ENCODE peak calls at places on chromosomes 5 and 9, in five cellular contexts. G, D, X, U and I are unnamed samples.

GRCh38 chr9:117782931-117783788 is 79.0 kb downstream of the TLR4 start:
- DNase-seq in D (peak; percentile 85), X (peak; percentile 73), G (peak; percentile 66), U (peak; percentile 54), I (no peak)

GRCh38 chr5:145072880-145073279 is 762.3 kb downstream of the PRELID2 start:
- DNase-seq in D (no peak), U (no peak), X (no peak), G (no peak), I (no peak)

GRCh38 chr9:137818286-137818685 is 59.3 kb upstream of the CACNA1B start:
- DNase-seq in G (no peak), U (no peak), D (peak; percentile 33), X (no peak), I (no peak)

GRCh38 chr9:104278929-104279500 is 184.9 kb downstream of the SMC2 start:
- DNase-seq in D (no peak), U (no peak), X (no peak), G (no peak), I (no peak)

GRCh38 chr9:124706685-124707084 is 64.4 kb downstream of the NR6A1 start:
- DNase-seq in X (no peak), D (no peak), G (no peak), U (no peak), I (no peak)

GRCh38 chr9:136875155-136875554 is 9.0 kb upstream of the EDF1 start:
- DNase-seq in X (no peak), D (no peak), G (no peak), U (no peak), I (no peak)

GRCh38 chr5:132873119-132873929 is at the start of gene LEAP2:
- DNase-seq in X (no peak), D (no peak), G (peak; percentile 39), U (no peak), I (no peak)

GRCh38 chr9:98833090-98833956 is 25.9 kb downstream of the GALNT12 start:
- DNase-seq in X (no peak), U (no peak), G (peak; percentile 84), D (no peak), I (no peak)

GRCh38 chr5:57687641-57688040 is 205.0 kb upstream of the ACTBL2 start:
- DNase-seq in D (no peak), U (no peak), G (no peak), X (no peak), I (no peak)

GRCh38 chr9:13942695-13943094 is 371.2 kb downstream of the NFIB start:
- DNase-seq in D (no peak), G (no peak), X (peak; percentile 69), U (no peak), I (no peak)

GRCh38 chr5:76473676-76474075 is 70.6 kb downstream of the IQGAP2 start:
- DNase-seq in X (no peak), U (no peak), D (no peak), G (no peak), I (no peak)

GRCh38 chr9:17906204-17906840 is 327.5 kb downstream of the SH3GL2 start:
- DNase-seq in D (no peak), G (peak; percentile 44), U (no peak), X (peak; percentile 59), I (peak; percentile 3)

GRCh38 chr9:33162721-33163311 is 4.3 kb downstream of the B4GALT1 start:
- DNase-seq in D (no peak), G (peak; percentile 72), U (no peak), X (peak; percentile 90), I (no peak)
- TF ChIP-seq POLR2AphosphoS5 in D (no peak), G (peak; percentile 57), U (no peak), X (peak; percentile 44), I (no peak)

DNA sequence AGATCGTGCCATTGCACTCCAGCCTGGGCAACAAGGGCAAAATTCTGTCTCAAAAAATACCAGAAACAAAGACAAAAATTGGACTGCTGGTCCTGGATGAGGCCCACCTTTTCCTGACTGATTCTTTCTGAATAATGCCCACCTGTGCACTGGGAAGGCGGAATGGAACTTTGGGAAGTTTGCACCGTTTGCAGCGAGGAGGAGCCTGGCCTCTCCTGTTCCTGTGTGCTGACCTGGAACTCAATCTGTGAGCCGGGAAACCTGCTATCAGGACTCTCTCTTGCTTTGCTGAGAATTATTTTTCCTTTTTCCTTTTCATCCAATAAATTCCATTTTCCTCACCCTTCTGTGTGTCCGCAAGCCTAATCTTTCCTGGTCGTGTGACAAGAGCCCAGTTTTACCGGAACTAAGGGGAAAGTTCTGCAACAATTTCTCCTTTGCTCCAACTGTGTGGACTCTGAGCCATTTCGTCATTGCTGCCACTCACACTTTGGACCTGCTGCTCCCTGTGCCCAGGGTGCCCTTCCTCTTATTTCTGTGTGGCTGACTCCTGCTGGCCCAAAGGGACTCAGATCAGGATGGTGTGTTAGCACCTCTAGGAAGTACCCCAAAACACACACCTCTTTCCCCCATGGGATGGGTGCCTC is 4.5 kb upstream of the GLRX start:
- DNase-seq in D (no peak), U (no peak), X (no peak), G (peak; percentile 51), I (no peak)
- TF ChIP-seq POLR2AphosphoS5 in D (no peak), U (no peak), X (no peak), G (peak; percentile 12), I (no peak)

DNA sequence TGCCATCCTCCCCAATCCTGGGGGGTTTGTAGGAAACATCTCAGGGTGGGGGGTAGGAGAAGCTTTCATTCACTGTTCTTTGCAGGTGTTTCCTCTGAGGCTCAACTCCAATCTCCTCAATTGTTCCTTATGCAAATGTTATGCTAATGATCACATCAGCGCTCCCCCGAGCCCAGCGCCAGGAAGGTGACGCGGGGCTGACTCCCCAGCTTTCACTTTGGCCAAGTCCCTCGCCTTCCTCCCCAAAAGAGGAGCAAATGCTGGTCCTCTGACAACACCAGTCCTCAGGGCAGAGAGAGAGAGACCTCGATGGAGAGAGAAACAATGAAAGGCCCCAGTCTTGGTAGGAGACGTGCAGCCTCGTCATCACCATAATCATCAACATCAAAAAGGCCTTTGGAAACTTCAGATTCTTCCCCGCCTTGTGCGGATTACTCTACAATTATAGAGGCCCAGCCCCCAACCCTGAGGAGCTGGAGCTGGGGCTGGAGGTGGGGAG is 39.1 kb downstream of the PCDH1 start:
- DNase-seq in D (no peak), X (no peak), U (peak; percentile 80), G (no peak), I (no peak)
- TF ChIP-seq POLR2AphosphoS5 in D (no peak), X (no peak), U (peak; percentile 67), G (no peak), I (no peak)

GRCh38 chr9:107637421-107638420 is 148.2 kb upstream of the KLF4 start:
- DNase-seq in D (peak; percentile 89), U (no peak), X (peak; percentile 99), G (peak; percentile 68), I (peak; percentile 33)

GRCh38 chr9:107639426-107639825 is 149.9 kb upstream of the KLF4 start:
- DNase-seq in X (no peak), D (no peak), G (no peak), U (no peak), I (no peak)

GRCh38 chr9:107638496-107638895 is 148.9 kb upstream of the KLF4 start:
- DNase-seq in G (no peak), X (no peak), D (no peak), U (no peak), I (no peak)

GRCh38 chr9:107636596-107637405 is 147.2 kb upstream of the KLF4 start:
- DNase-seq in U (no peak), G (no peak), X (no peak), D (no peak), I (no peak)

DNA sequence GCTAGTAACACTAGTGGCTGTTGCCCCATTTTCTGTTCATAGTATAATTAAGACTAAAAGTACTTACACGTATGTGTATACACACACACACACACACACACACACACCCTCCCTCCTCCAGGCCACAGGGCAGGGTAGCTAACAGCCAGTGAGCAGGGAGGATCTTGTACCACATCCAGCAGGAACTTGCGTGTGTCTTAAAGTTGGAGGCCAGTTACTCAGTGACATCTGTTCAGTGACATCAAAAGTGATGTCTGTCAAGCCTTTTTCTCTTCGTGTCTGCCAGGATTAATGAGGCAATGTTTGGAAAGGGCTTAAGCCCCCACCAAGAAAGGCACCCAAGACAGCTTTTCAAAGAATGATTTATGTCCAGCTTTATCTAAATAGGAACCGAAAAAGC is 149.4 kb upstream of the KLF4 start:
- DNase-seq in D (no peak), X (peak; percentile 91), U (no peak), G (peak; percentile 48), I (no peak)
- TF ChIP-seq POLR2AphosphoS5 in D (no peak), X (peak; percentile 66), U (no peak), G (peak; percentile 60), I (no peak)

GRCh38 chr9:121779381-121780117 is 128.1 kb downstream of the DAB2IP start:
- DNase-seq in U (no peak), D (no peak), G (no peak), X (peak; percentile 87), I (no peak)

GRCh38 chr9:121776009-121776738 is 124.7 kb downstream of the DAB2IP start:
- DNase-seq in G (no peak), U (no peak), X (no peak), D (peak; percentile 61), I (no peak)

GRCh38 chr9:121774715-121775613 is 123.5 kb downstream of the DAB2IP start:
- DNase-seq in U (no peak), G (no peak), D (no peak), X (no peak), I (no peak)

GRCh38 chr9:121778252-121779225 is 127.1 kb downstream of the DAB2IP start:
- DNase-seq in U (no peak), D (no peak), G (no peak), X (no peak), I (no peak)

GRCh38 chr9:121776739-121777637 is 125.6 kb downstream of the DAB2IP start:
- DNase-seq in X (no peak), G (peak; percentile 18), D (no peak), U (no peak), I (no peak)
- TF ChIP-seq POLR2AphosphoS5 in X (no peak), G (no peak), D (no peak), U (no peak), I (no peak)

GRCh38 chr5:105882956-105883481 is 1787.7 kb downstream of the EFNA5 start:
- DNase-seq in U (no peak), D (peak; percentile 23), X (no peak), G (no peak), I (no peak)
- TF ChIP-seq POLR2AphosphoS5 in U (no peak), D (no peak), X (no peak), G (no peak), I (no peak)

GRCh38 chr5:111585946-111586345 is 73.6 kb upstream of the STARD4 start:
- DNase-seq in D (no peak), U (no peak), X (no peak), G (no peak), I (no peak)

GRCh38 chr5:111583761-111584203 is 71.4 kb upstream of the STARD4 start:
- DNase-seq in G (no peak), D (no peak), X (no peak), U (no peak), I (no peak)

GRCh38 chr5:111585291-111585690 is 73.0 kb upstream of the STARD4 start:
- DNase-seq in D (no peak), G (no peak), U (no peak), X (no peak), I (no peak)

GRCh38 chr5:111582962-111583669 is 70.8 kb upstream of the STARD4 start:
- DNase-seq in X (no peak), G (no peak), U (no peak), D (no peak), I (no peak)

DNA sequence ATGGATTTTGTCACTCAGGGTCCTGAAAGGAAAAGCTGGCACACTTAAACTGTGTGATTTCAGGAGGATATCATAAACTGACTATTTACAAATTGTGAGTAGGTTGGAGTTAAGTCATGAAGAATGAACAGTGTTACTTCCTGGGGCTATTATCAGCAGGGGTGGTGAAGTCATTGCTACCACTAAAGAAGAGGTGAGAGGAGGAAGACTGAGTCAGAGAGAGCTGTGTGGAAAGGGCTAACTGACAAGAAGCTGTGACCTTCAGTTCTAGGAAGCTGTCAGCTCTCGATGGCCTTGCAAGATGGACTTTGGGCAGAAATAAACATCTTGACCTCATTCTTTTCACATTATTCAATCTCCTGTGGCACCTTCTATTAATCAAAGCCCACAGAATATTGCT is 72.3 kb upstream of the STARD4 start:
- DNase-seq in U (no peak), G (no peak), X (no peak), D (no peak), I (no peak)
- TF ChIP-seq POLR2AphosphoS5 in U (no peak), G (no peak), X (no peak), D (no peak), I (no peak)